ENCODE peak calls at places on chromosomes 1 and 21, in six cellular contexts. L, B, Y, E, H and M are unnamed samples. For H3K4me1, the result is how much of the 10 kb centered on the place peaks cover.

GRCh38 chr1:29383972-29384371 is 147.7 kb downstream of the PTPRU start:
- DNase-seq in Y (no peak), H (no peak), E (no peak), B (no peak), L (peak), M (no peak)

GRCh38 chr1:227557962-227558806 is 5.2 kb upstream of the ZNF678 start:
- DNase-seq in L (no peak), B (no peak), Y (no peak), E (no peak), H (no peak), M (no peak)

GRCh38 chr1:42966688-42967609 is 8.3 kb upstream of the SLC2A1 start:
- DNase-seq in L (peak), H (no peak), E (peak), B (no peak), Y (no peak), M (no peak)

GRCh38 chr1:182761396-182762395 is 27.9 kb upstream of the NPL start:
- DNase-seq in L (peak), B (no peak), H (no peak), E (no peak), Y (peak), M (no peak)

GRCh38 chr1:73860421-73860950 is 337.5 kb downstream of the LRRIQ3 start:
- DNase-seq in B (no peak), L (no peak), H (no peak), E (no peak), Y (peak), M (no peak)

GRCh38 chr1:210757677-210758076 is 376.3 kb downstream of the KCNH1 start:
- DNase-seq in E (no peak), H (no peak), B (no peak), Y (no peak), L (no peak), M (no peak)

GRCh38 chr1:234986750-234987414 is 141.8 kb downstream of the TOMM20 start:
- DNase-seq in E (no peak), L (no peak), B (peak), H (no peak), Y (no peak), M (no peak)

GRCh38 chr1:156727914-156728598 is at the start of gene METTL25B:
- DNase-seq in L (peak), B (peak), Y (peak), H (peak), E (peak), M (peak)

GRCh38 chr1:60958001-60958400 is 124.4 kb upstream of the NFIA start:
- DNase-seq in L (no peak), E (no peak), H (no peak), B (no peak), Y (no peak), M (no peak)

GRCh38 chr1:30270468-30270867 is 452.9 kb downstream of the MATN1 start:
- DNase-seq in B (no peak), E (no peak), Y (no peak), H (no peak), L (no peak), M (no peak)

GRCh38 chr1:236760480-236760879 is 34.6 kb upstream of the MTR start:
- DNase-seq in H (no peak), L (no peak), B (no peak), Y (no peak), E (no peak), M (no peak)

GRCh38 chr1:187063271-187063670 is 234.5 kb downstream of the PLA2G4A start:
- DNase-seq in L (no peak), H (no peak), Y (no peak), E (no peak), B (no peak), M (no peak)

GRCh38 chr1:218357211-218357892 is 12.2 kb downstream of the TGFB2 start:
- DNase-seq in E (no peak), Y (no peak), B (no peak), H (no peak), L (no peak), M (no peak)

GRCh38 chr1:2492091-2492490 is 16.0 kb downstream of the PLCH2 start:
- DNase-seq in L (no peak), E (peak), B (no peak), H (peak), Y (no peak), M (no peak)

GRCh38 chr1:2279210-2279639 is 51.1 kb downstream of the SKI start:
- DNase-seq in Y (no peak), B (peak), L (peak), H (no peak), E (no peak), M (no peak)

GRCh38 chr1:17031436-17031835 is 19.7 kb upstream of the ATP13A2 start:
- DNase-seq in E (no peak), B (no peak), Y (peak), L (no peak), H (no peak), M (no peak)

GRCh38 chr1:160844447-160845232 is 18.0 kb downstream of the CD244 start:
- DNase-seq in Y (no peak), B (no peak), L (no peak), E (no peak), H (no peak), M (no peak)

GRCh38 chr1:231315887-231316286 is 21.8 kb downstream of the EXOC8 start:
- DNase-seq in L (peak), H (peak), Y (peak), E (peak), B (peak), M (peak)

GRCh38 chr1:173150795-173151194 is 56.3 kb downstream of the TNFSF4 start:
- DNase-seq in E (no peak), L (no peak), B (no peak), H (no peak), Y (no peak), M (no peak)

GRCh38 chr1:238409947-238410346 is 519.2 kb upstream of the ZP4 start:
- DNase-seq in Y (no peak), L (peak), E (no peak), B (no peak), H (no peak), M (no peak)

GRCh38 chr1:74952786-74953185 is 181.4 kb upstream of the LHX8 start:
- DNase-seq in B (peak), L (no peak), E (no peak), H (no peak), Y (no peak), M (no peak)

GRCh38 chr1:30889506-30889905 is 19.1 kb downstream of the SDC3 start:
- DNase-seq in E (no peak), Y (no peak), B (no peak), H (no peak), L (peak), M (no peak)

GRCh38 chr1:110495926-110496600 is 22.9 kb downstream of the KCNA10 start:
- DNase-seq in B (peak), L (peak), H (peak), Y (peak), E (peak), M (peak)

GRCh38 chr1:112431038-112431437 is 35.0 kb downstream of the CTTNBP2NL start:
- DNase-seq in B (no peak), L (no peak), Y (no peak), H (no peak), E (no peak), M (no peak)

GRCh38 chr1:233863901-233864545 is 40.5 kb upstream of the SLC35F3 start:
- DNase-seq in E (no peak), H (no peak), B (no peak), L (no peak), Y (no peak), M (no peak)

GRCh38 chr1:60866884-60867648 is 215.3 kb upstream of the NFIA start:
- DNase-seq in B (no peak), Y (no peak), H (no peak), E (no peak), L (no peak), M (no peak)

GRCh38 chr1:155131846-155132245 is 3.8 kb upstream of the SLC50A1 start:
- DNase-seq in Y (no peak), L (no peak), B (no peak), E (no peak), H (no peak), M (no peak)

GRCh38 chr1:92961131-92961895 is at the start of gene DIPK1A:
- DNase-seq in L (peak), H (peak), B (peak), Y (peak), E (peak), M (peak)

GRCh38 chr1:226046240-226046639 is 16.3 kb upstream of the H3-3A start:
- DNase-seq in Y (no peak), B (no peak), H (no peak), E (no peak), L (peak), M (no peak)

GRCh38 chr1:211577826-211578639 is 928 bp downstream of the SLC30A1 start:
- DNase-seq in Y (peak), B (peak), H (peak), E (peak), L (peak), M (peak)

GRCh38 chr1:188719735-188720134 is 1757.9 kb downstream of the BRINP3 start:
- DNase-seq in B (no peak), Y (no peak), L (no peak), H (peak), E (peak), M (no peak)

GRCh38 chr1:24021403-24022266 is 41.5 kb upstream of the SRSF10 start:
- DNase-seq in H (peak), L (no peak), Y (no peak), E (no peak), B (no peak), M (no peak)

GRCh38 chr1:905071-905749 is 18.5 kb upstream of the SAMD11 start:
- DNase-seq in B (peak), H (peak), L (no peak), E (no peak), Y (peak), M (peak)

GRCh38 chr1:9663257-9663656 is 11.7 kb downstream of the PIK3CD start:
- DNase-seq in H (no peak), E (no peak), B (no peak), Y (no peak), L (no peak), M (no peak)

GRCh38 chr1:17318262-17318661 is 10.3 kb downstream of the PADI4 start:
- DNase-seq in B (no peak), H (no peak), E (no peak), L (no peak), Y (no peak), M (no peak)

DNA sequence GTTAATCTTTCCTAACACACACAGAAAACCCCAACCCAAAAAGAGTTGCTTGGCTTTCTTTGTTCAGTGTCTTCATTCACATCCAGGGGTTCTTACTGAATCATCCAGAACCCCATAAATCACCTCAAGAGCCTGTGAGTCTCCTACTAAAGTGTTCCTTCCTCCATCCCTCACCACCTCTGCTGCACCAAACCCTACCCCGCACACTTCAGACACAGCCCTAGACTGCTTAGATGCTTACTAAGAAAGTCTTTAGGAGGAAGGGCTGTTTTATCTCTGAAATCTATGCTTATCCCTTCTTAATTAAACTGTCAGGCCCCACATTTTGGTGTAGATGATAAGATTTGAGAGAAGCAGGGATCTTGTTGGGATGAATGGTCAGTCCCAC is 216.8 kb upstream of the SGIP1 start:
- DNase-seq in E (no peak), H (no peak), Y (no peak), L (no peak), B (no peak), M (no peak)
- H3K4me1 ChIP-seq in E (under half), H (under half), Y (under half), L (under half), B (under half), M (under half)

GRCh38 chr1:25197982-25198681 is 34.2 kb downstream of the SYF2 start:
- DNase-seq in H (no peak), L (no peak), B (peak), E (no peak), Y (no peak), M (no peak)
- H2AFZ ChIP-seq in H (no peak), L (no peak), B (no peak), E (peak), Y (no peak), M (no peak)

DNA sequence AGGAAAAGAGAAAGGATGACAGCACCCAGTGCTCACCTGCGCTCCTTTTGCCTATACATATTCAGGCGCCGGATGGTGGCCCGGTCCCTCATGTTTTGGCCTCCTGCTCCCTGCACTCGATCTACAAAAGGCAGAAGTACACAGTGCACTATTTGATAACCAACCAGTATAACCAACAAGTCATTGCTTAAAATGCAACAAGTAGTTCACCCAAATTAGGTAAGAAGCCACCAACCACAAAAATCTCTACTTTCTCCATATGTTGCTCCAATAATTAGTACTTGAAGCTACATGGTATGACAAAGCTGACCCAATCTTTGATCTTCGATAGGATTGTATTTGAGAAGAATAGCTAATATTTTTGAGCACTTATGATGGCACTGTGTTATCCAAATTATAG is 2.0 kb downstream of the GNL2 start:
- DNase-seq in E (no peak), L (no peak), Y (no peak), B (no peak), H (no peak), M (no peak)
- H3K4me3 ChIP-seq in E (no peak), L (no peak), Y (peak), B (no peak), H (no peak), M (peak)

DNA sequence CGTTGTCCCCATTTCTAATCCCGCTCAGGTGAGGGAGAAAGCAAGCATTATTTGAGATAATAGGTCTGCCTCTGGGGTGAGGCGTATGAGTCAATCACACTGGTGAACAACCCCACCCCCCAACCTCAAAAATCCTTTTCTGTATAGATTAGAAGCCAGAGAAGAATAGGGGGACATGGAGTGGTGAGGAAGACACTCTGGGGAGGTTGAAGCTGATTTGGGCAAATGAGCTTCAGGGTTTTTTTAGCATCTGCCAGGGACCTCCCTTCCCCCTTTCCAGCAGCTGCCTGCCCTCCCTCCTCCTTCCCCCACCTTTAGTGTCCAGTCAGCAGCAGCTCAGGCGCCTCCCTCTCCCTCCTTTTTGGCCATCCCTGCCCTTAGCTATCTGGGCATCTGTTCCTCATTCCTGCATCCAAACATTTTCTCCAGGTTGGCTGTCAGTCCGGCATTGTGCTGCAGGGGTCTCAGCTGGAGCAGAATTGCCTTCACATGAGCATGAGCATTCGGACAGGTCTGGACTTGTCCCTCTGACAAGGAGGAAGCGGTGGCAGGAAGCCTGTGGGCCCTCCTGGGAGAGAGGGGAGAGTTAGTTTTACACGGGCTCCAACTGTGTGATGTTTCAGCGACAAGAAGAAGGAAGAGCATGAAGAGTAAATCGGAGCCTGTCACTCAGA is 30.8 kb upstream of the PTGFRN start:
- DNase-seq in E (no peak), B (peak), H (no peak), L (peak), Y (peak), M (no peak)
- H3K4me1 ChIP-seq in E (under half), B (under half), H (under half), L (under half), Y (under half), M (under half)

GRCh38 chr1:116510361-116510760 is 60.5 kb downstream of the CD58 start:
- DNase-seq in B (no peak), Y (no peak), H (no peak), E (peak), L (no peak), M (no peak)

GRCh38 chr1:116506132-116507004 is 64.5 kb downstream of the CD58 start:
- DNase-seq in L (no peak), Y (no peak), H (no peak), E (no peak), B (no peak), M (no peak)

GRCh38 chr1:116508090-116508983 is 62.5 kb downstream of the CD58 start:
- DNase-seq in E (peak), L (no peak), B (no peak), Y (no peak), H (no peak), M (no peak)

GRCh38 chr1:116511459-116512019 is 59.3 kb downstream of the CD58 start:
- DNase-seq in L (no peak), B (no peak), H (no peak), E (no peak), Y (no peak), M (no peak)

GRCh38 chr1:116508984-116509980 is 61.5 kb downstream of the CD58 start:
- DNase-seq in Y (no peak), H (no peak), E (no peak), B (no peak), L (peak), M (no peak)
- H2AFZ ChIP-seq in Y (peak), H (no peak), E (no peak), B (no peak), L (peak), M (no peak)

GRCh38 chr1:21436488-21437340 is 3.2 kb upstream of the NBPF3 start:
- DNase-seq in E (no peak), B (peak), Y (peak), L (no peak), H (no peak), M (no peak)

GRCh38 chr1:21435646-21436487 is 4.1 kb upstream of the NBPF3 start:
- DNase-seq in H (no peak), L (no peak), B (no peak), Y (no peak), E (no peak), M (no peak)

GRCh38 chr1:21437341-21437640 is 2.6 kb upstream of the NBPF3 start:
- DNase-seq in B (no peak), H (no peak), L (no peak), Y (no peak), E (no peak), M (no peak)

GRCh38 chr1:21439345-21439720 is 604 bp upstream of the NBPF3 start:
- DNase-seq in Y (no peak), E (no peak), H (no peak), L (no peak), B (no peak), M (no peak)

GRCh38 chr1:21439721-21440629 is at the start of gene NBPF3:
- DNase-seq in B (peak), Y (peak), H (no peak), E (peak), L (peak), M (peak)
- H3K4me3 ChIP-seq in B (peak), Y (peak), H (no peak), E (peak), L (peak), M (peak)

DNA sequence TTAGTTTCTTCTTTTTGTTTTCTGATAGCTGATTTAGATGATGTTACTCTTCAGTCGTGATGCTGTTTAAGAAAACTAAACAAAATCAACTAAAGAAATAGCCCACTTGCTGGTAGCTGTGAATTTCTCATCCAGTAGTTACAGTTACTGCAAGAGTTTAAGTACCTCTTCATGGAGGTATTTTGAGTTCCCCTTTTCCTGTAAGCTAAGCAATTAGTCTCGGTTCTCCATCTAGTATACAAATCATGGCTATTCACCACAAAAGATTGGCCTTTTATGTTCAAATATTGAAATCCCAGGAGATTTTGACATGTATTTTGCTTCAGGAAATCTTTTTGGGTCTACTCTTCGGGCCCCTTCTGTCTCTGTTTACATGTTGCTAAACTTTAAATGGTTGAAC is 31.1 kb downstream of the HUNK start:
- DNase-seq in H (peak), L (no peak), B (no peak), E (no peak), Y (no peak), M (peak)
- H3K4me1 ChIP-seq in H (under half), L (under half), B (under half), E (under half), Y (under half), M (under half)